ENCODE peak calls at places on chromosome 7, in eight cellular contexts. C is hypothalamus, V is MV-4-11, E is anterior cingulate cortex, I is caudate nucleus, O is Right ventricle myocardium superior, B is ELF-1, X is body of pancreas. L is an unnamed sample.

GRCh38 chr7:87784424-87784823 is 91.7 kb downstream of the SLC25A40 start:
- DNase-seq in X (no peak), E (no peak), B (no peak), C (no peak), O (no peak), I (no peak), V (peak), L (no peak)

GRCh38 chr7:82081644-82082224 is 311.9 kb upstream of the HGF start:
- DNase-seq in I (no peak), O (no peak), B (no peak), C (no peak), E (no peak), V (no peak), X (no peak), L (no peak)

GRCh38 chr7:51428226-51428887 is 111.7 kb upstream of the COBL start:
- DNase-seq in E (no peak), O (no peak), V (no peak), C (no peak), I (no peak), B (peak), X (no peak), L (no peak)

GRCh38 chr7:105149827-105150226 is 135.8 kb downstream of the KMT2E start:
- DNase-seq in E (no peak), V (no peak), X (no peak), C (no peak), O (no peak), I (no peak), B (no peak), L (no peak)

GRCh38 chr7:101547022-101547915 is 81.8 kb downstream of the MYL10 start:
- DNase-seq in I (no peak), E (no peak), O (peak), B (no peak), V (no peak), X (no peak), C (no peak), L (peak)

GRCh38 chr7:80681272-80681885 is 42.9 kb downstream of the CD36 start:
- DNase-seq in B (no peak), I (no peak), O (no peak), X (no peak), E (no peak), C (no peak), V (peak), L (no peak)

GRCh38 chr7:120402801-120403200 is 129.8 kb downstream of the KCND2 start:
- DNase-seq in V (no peak), E (no peak), X (no peak), O (no peak), B (no peak), I (no peak), C (no peak), L (no peak)

GRCh38 chr7:54972733-54973294 is 46.0 kb upstream of the EGFR start:
- DNase-seq in B (no peak), X (no peak), O (no peak), V (no peak), E (no peak), C (no peak), I (no peak), L (no peak)

GRCh38 chr7:151028131-151028947 is at the start of gene ABCB8:
- DNase-seq in V (peak), C (peak), O (peak), I (peak), E (peak), B (peak), X (peak), L (peak)

GRCh38 chr7:37247881-37248280 is 200.8 kb downstream of the ELMO1 start:
- DNase-seq in I (no peak), O (no peak), E (no peak), C (no peak), X (no peak), B (peak), V (peak), L (no peak)

GRCh38 chr7:42192072-42192471 is 44.9 kb downstream of the GLI3 start:
- DNase-seq in C (no peak), B (no peak), I (no peak), V (no peak), X (no peak), E (no peak), O (no peak), L (no peak)

GRCh38 chr7:157490465-157490912 is 153.7 kb downstream of the DNAJB6 start:
- DNase-seq in O (no peak), I (no peak), B (no peak), E (no peak), V (peak), C (no peak), X (no peak), L (no peak)

GRCh38 chr7:100604078-100604975 is 2.2 kb downstream of the PCOLCE start:
- DNase-seq in V (peak), I (no peak), O (peak), E (no peak), B (peak), C (no peak), X (peak), L (no peak)

GRCh38 chr7:55568613-55569268 is 3.6 kb downstream of the VOPP1 start:
- DNase-seq in E (no peak), X (no peak), I (no peak), V (no peak), C (no peak), B (no peak), O (no peak), L (no peak)

GRCh38 chr7:47516985-47517590 is 64.8 kb downstream of the TNS3 start:
- DNase-seq in X (peak), I (no peak), O (no peak), V (no peak), C (no peak), E (no peak), B (no peak), L (no peak)

GRCh38 chr7:13981070-13981469 is 8.4 kb downstream of the ETV1 start:
- DNase-seq in O (no peak), V (no peak), I (no peak), B (peak), E (no peak), C (no peak), X (no peak), L (no peak)

GRCh38 chr7:134130124-134130523 is 3.0 kb downstream of the LRGUK start:
- DNase-seq in V (no peak), O (no peak), C (no peak), E (no peak), B (peak), X (no peak), I (no peak), L (no peak)

GRCh38 chr7:43669286-43670081 is 59.8 kb downstream of the COA1 start:
- DNase-seq in B (peak), E (no peak), V (no peak), I (peak), O (no peak), C (no peak), X (no peak), L (no peak)

GRCh38 chr7:158406817-158407216 is 180.8 kb downstream of the PTPRN2 start:
- DNase-seq in V (no peak), C (no peak), E (no peak), O (peak), B (no peak), I (no peak), X (no peak), L (no peak)

GRCh38 chr7:44449531-44449930 is 40.9 kb downstream of the NUDCD3 start:
- DNase-seq in I (no peak), C (no peak), O (no peak), V (peak), E (no peak), X (no peak), B (no peak), L (no peak)

GRCh38 chr7:66877577-66878300 is 43.3 kb upstream of the TMEM248 start:
- DNase-seq in B (no peak), E (no peak), O (no peak), C (no peak), I (no peak), X (no peak), V (peak), L (no peak)

GRCh38 chr7:44116789-44117666 is 6.3 kb downstream of the POLD2 start:
- DNase-seq in C (no peak), I (no peak), O (peak), E (no peak), V (no peak), B (no peak), X (no peak), L (no peak)

GRCh38 chr7:96212474-96212873 is 109.4 kb downstream of the SLC25A13 start:
- DNase-seq in I (no peak), O (no peak), E (no peak), V (no peak), B (no peak), X (no peak), C (no peak), L (no peak)

GRCh38 chr7:78368781-78369180 is 570.2 kb downstream of the PHTF2 start:
- DNase-seq in X (no peak), B (no peak), C (no peak), O (no peak), V (no peak), E (no peak), I (no peak), L (no peak)

GRCh38 chr7:42085531-42085930 is 151.5 kb downstream of the GLI3 start:
- DNase-seq in B (no peak), X (no peak), O (no peak), I (no peak), V (no peak), C (no peak), E (no peak), L (no peak)

GRCh38 chr7:4017785-4018184 is 664.3 kb upstream of the FOXK1 start:
- DNase-seq in V (no peak), E (no peak), C (no peak), I (no peak), O (no peak), X (no peak), B (no peak), L (no peak)

GRCh38 chr7:68476966-68477365 is 1121.3 kb upstream of the AUTS2 start:
- DNase-seq in V (no peak), C (no peak), I (no peak), X (no peak), O (no peak), E (no peak), B (no peak), L (no peak)

GRCh38 chr7:3065724-3066143 is 22.1 kb upstream of the CARD11 start:
- DNase-seq in O (no peak), I (no peak), B (peak), E (no peak), V (peak), C (no peak), X (peak), L (no peak)

GRCh38 chr7:124532166-124532565 is 233.4 kb downstream of the GPR37 start:
- DNase-seq in C (no peak), O (no peak), B (no peak), X (no peak), I (no peak), E (no peak), V (no peak), L (no peak)

GRCh38 chr7:7554021-7554432 is 12.7 kb upstream of the MIOS start:
- DNase-seq in I (no peak), E (no peak), C (no peak), V (no peak), X (no peak), B (peak), O (no peak), L (peak)

GRCh38 chr7:76037310-76037709 is 10.5 kb downstream of the STYXL1 start:
- DNase-seq in V (no peak), C (no peak), E (no peak), I (no peak), X (peak), B (no peak), O (no peak), L (no peak)

GRCh38 chr7:135777626-135778398 is 29.2 kb upstream of the FAM180A start:
- DNase-seq in V (no peak), C (no peak), E (no peak), O (no peak), I (no peak), X (no peak), B (no peak), L (no peak)

GRCh38 chr7:84058311-84059076 is 136.1 kb downstream of the SEMA3A start:
- DNase-seq in C (no peak), E (no peak), O (no peak), X (no peak), V (no peak), I (no peak), B (no peak), L (no peak)